ENCODE peak calls at places on chromosomes 7 and 10, in five cellular contexts. H is astrocyte of the spinal cord; Y is stimulated activated CD8-positive, alpha-beta memory T cell treated with anti-CD3 and anti-CD28 coated beads, Interleukin-12 subunit alpha, Interleukin-12 subunit beta, amount 100 ng/mL, for 1 hour; X is GM13977; G is kidney. A is an unnamed sample.

GRCh38 chr7:138434458-138435093 is 25.5 kb upstream of the TRIM24 start:
- DNase-seq in H (no peak), Y (no peak), X (no peak), G (no peak), A (no peak)

GRCh38 chr10:98172495-98172894 is 38.0 kb downstream of the R3HCC1L start:
- DNase-seq in H (peak), Y (no peak), X (no peak), G (peak), A (no peak)

GRCh38 chr7:16688249-16688648 is 42.3 kb downstream of the BZW2 start:
- DNase-seq in H (no peak), Y (no peak), X (no peak), G (no peak), A (no peak)

GRCh38 chr7:94444808-94445207 is 50.1 kb downstream of the COL1A2 start:
- DNase-seq in H (no peak), Y (no peak), X (no peak), G (no peak), A (no peak)

GRCh38 chr10:12727832-12728215 is 273.7 kb downstream of the CCDC3 start:
- DNase-seq in H (peak), Y (no peak), X (no peak), G (no peak), A (no peak)

GRCh38 chr10:5944389-5945202 is 32.7 kb downstream of the IL15RA start:
- DNase-seq in H (peak), Y (no peak), X (no peak), G (peak), A (no peak)

GRCh38 chr10:89122431-89123066 is 84.6 kb downstream of the CH25H start:
- DNase-seq in H (peak), Y (no peak), X (no peak), G (no peak), A (no peak)

GRCh38 chr7:37724732-37725131 is 41.2 kb downstream of the GPR141 start:
- DNase-seq in H (no peak), Y (no peak), X (no peak), G (no peak), A (no peak)

GRCh38 chr7:4214501-4215155 is 467.5 kb upstream of the FOXK1 start:
- DNase-seq in H (no peak), Y (no peak), X (no peak), G (peak), A (no peak)

GRCh38 chr10:116168329-116168728 is 104.7 kb downstream of the GFRA1 start:
- DNase-seq in H (no peak), Y (no peak), X (no peak), G (no peak), A (no peak)

GRCh38 chr7:131595699-131596098 is 39.3 kb upstream of the PODXL start:
- DNase-seq in H (no peak), Y (no peak), X (no peak), G (no peak), A (no peak)

GRCh38 chr7:86914468-86915054 is 144.9 kb downstream of the ELAPOR2 start:
- DNase-seq in H (peak), Y (no peak), X (no peak), G (no peak), A (no peak)

GRCh38 chr10:19245889-19246841 is 197.6 kb downstream of the MALRD1 start:
- DNase-seq in H (no peak), Y (no peak), X (no peak), G (no peak), A (no peak)

GRCh38 chr10:118541718-118542117 is 53.7 kb downstream of the PRLHR start:
- DNase-seq in H (no peak), Y (no peak), X (no peak), G (no peak), A (no peak)

GRCh38 chr10:63633677-63634487 is 112.7 kb downstream of the REEP3 start:
- DNase-seq in H (peak), Y (no peak), X (no peak), G (no peak), A (no peak)

GRCh38 chr7:45176886-45177731 is 19.5 kb downstream of the RAMP3 start:
- DNase-seq in H (no peak), Y (no peak), X (no peak), G (peak), A (no peak)

GRCh38 chr7:32030904-32031692 is 39.1 kb downstream of the PDE1C start:
- DNase-seq in H (no peak), Y (no peak), X (no peak), G (no peak), A (no peak)

GRCh38 chr10:99523251-99523773 is 9.4 kb upstream of the NKX2-3 start:
- DNase-seq in H (no peak), Y (no peak), X (no peak), G (no peak), A (no peak)

GRCh38 chr10:11345224-11346054 is 266.0 kb downstream of the USP6NL start:
- DNase-seq in H (no peak), Y (no peak), X (no peak), G (no peak), A (no peak)

A was measured in mesothelial cell of epicardium.